ENCODE peak calls at places on chromosomes 5 and 9, in seven cellular contexts. One of them, this sample, is unnamed.

GRCh38 chr9:114112778-114113585 is 13.9 kb upstream of the KIF12 start:
- DNase-seq in fibroblast of pulmonary artery: peak
- DNase-seq in astrocyte of the spinal cord: peak
- DNase-seq in cardiac muscle cell: no peak
- DNase-seq in upper lobe of left lung: peak
- DNase-seq in AG09309: no peak
- DNase-seq in foreskin fibroblast: peak
- DNase-seq in this sample: peak

GRCh38 chr5:136375920-136376319 is 10.6 kb upstream of the TRPC7 start:
- DNase-seq in upper lobe of left lung: no peak
- DNase-seq in astrocyte of the spinal cord: no peak
- DNase-seq in foreskin fibroblast: no peak
- DNase-seq in cardiac muscle cell: no peak
- DNase-seq in fibroblast of pulmonary artery: no peak
- DNase-seq in AG09309: no peak
- DNase-seq in this sample: no peak

GRCh38 chr9:114025196-114025753 is 52.8 kb downstream of the AMBP start:
- DNase-seq in AG09309: no peak
- DNase-seq in upper lobe of left lung: no peak
- DNase-seq in astrocyte of the spinal cord: no peak
- DNase-seq in fibroblast of pulmonary artery: peak
- DNase-seq in foreskin fibroblast: no peak
- DNase-seq in cardiac muscle cell: no peak
- DNase-seq in this sample: no peak

GRCh38 chr5:42840279-42840678 is 28.6 kb upstream of the SELENOP start:
- DNase-seq in fibroblast of pulmonary artery: peak
- DNase-seq in foreskin fibroblast: peak
- DNase-seq in cardiac muscle cell: no peak
- DNase-seq in astrocyte of the spinal cord: peak
- DNase-seq in upper lobe of left lung: peak
- DNase-seq in AG09309: peak
- DNase-seq in this sample: peak

GRCh38 chr5:136036293-136036911 is 7.6 kb downstream of the TGFBI start:
- DNase-seq in upper lobe of left lung: no peak
- DNase-seq in cardiac muscle cell: no peak
- DNase-seq in AG09309: no peak
- DNase-seq in foreskin fibroblast: no peak
- DNase-seq in astrocyte of the spinal cord: no peak
- DNase-seq in fibroblast of pulmonary artery: no peak
- DNase-seq in this sample: no peak

GRCh38 chr9:100595391-100596199 is 17.7 kb downstream of the CAVIN4 start:
- DNase-seq in cardiac muscle cell: peak
- DNase-seq in fibroblast of pulmonary artery: peak
- DNase-seq in foreskin fibroblast: peak
- DNase-seq in astrocyte of the spinal cord: peak
- DNase-seq in upper lobe of left lung: no peak
- DNase-seq in AG09309: no peak
- DNase-seq in this sample: peak

GRCh38 chr5:33840927-33841547 is 50.8 kb downstream of the ADAMTS12 start:
- DNase-seq in AG09309: no peak
- DNase-seq in astrocyte of the spinal cord: no peak
- DNase-seq in fibroblast of pulmonary artery: no peak
- DNase-seq in foreskin fibroblast: no peak
- DNase-seq in upper lobe of left lung: no peak
- DNase-seq in cardiac muscle cell: no peak
- DNase-seq in this sample: no peak

GRCh38 chr5:113201715-113202114 is 225.1 kb downstream of the DCP2 start:
- DNase-seq in fibroblast of pulmonary artery: no peak
- DNase-seq in AG09309: no peak
- DNase-seq in foreskin fibroblast: no peak
- DNase-seq in cardiac muscle cell: no peak
- DNase-seq in astrocyte of the spinal cord: no peak
- DNase-seq in upper lobe of left lung: no peak
- DNase-seq in this sample: peak

GRCh38 chr9:81574399-81574798 is 114.9 kb downstream of the TLE1 start:
- DNase-seq in fibroblast of pulmonary artery: no peak
- DNase-seq in upper lobe of left lung: no peak
- DNase-seq in AG09309: peak
- DNase-seq in cardiac muscle cell: no peak
- DNase-seq in astrocyte of the spinal cord: peak
- DNase-seq in foreskin fibroblast: peak
- DNase-seq in this sample: peak

GRCh38 chr5:174775071-174775470 is 50.7 kb downstream of the MSX2 start:
- DNase-seq in upper lobe of left lung: no peak
- DNase-seq in astrocyte of the spinal cord: no peak
- DNase-seq in foreskin fibroblast: no peak
- DNase-seq in fibroblast of pulmonary artery: no peak
- DNase-seq in cardiac muscle cell: no peak
- DNase-seq in AG09309: no peak
- DNase-seq in this sample: no peak

GRCh38 chr9:113567361-113568080 is 104.0 kb downstream of the RGS3 start:
- DNase-seq in upper lobe of left lung: no peak
- DNase-seq in fibroblast of pulmonary artery: no peak
- DNase-seq in foreskin fibroblast: no peak
- DNase-seq in astrocyte of the spinal cord: no peak
- DNase-seq in AG09309: no peak
- DNase-seq in cardiac muscle cell: no peak
- DNase-seq in this sample: no peak

GRCh38 chr5:155699385-155699784 is 627.6 kb upstream of the SGCD start:
- DNase-seq in upper lobe of left lung: no peak
- DNase-seq in astrocyte of the spinal cord: no peak
- DNase-seq in foreskin fibroblast: no peak
- DNase-seq in AG09309: no peak
- DNase-seq in fibroblast of pulmonary artery: no peak
- DNase-seq in cardiac muscle cell: peak
- DNase-seq in this sample: no peak

DNA sequence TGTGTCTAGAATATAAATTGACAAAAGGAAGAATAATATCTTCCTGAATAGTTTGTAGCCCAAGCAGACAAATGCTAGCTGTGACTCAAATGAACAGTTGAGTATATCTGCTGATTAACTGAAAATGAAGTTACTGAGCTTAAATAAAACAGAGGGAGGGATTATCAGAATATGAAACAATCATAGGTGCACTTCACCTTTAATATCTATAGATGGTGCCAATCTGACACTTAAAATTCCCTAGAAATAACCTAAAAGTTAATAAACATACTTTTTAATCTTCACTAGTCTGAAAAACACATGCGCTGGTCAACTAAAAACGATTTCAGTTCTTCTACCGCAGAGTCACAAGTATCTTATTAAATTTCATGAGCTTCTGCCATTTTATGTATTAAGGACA is 280.8 kb upstream of the RASA1 start:
- DNase-seq in fibroblast of pulmonary artery: no peak
- DNase-seq in foreskin fibroblast: no peak
- DNase-seq in upper lobe of left lung: no peak
- DNase-seq in AG09309: no peak
- DNase-seq in cardiac muscle cell: no peak
- DNase-seq in astrocyte of the spinal cord: no peak
- DNase-seq in this sample: no peak
- TF ChIP-seq CTCF in fibroblast of pulmonary artery: no peak
- TF ChIP-seq CTCF in foreskin fibroblast: no peak
- TF ChIP-seq CTCF in upper lobe of left lung: no peak
- TF ChIP-seq CTCF in AG09309: no peak
- TF ChIP-seq CTCF in cardiac muscle cell: no peak
- TF ChIP-seq CTCF in astrocyte of the spinal cord: no peak
- TF ChIP-seq CTCF in this sample: no peak

GRCh38 chr9:128274245-128274644 is 1.6 kb downstream of the GOLGA2 start:
- DNase-seq in foreskin fibroblast: no peak
- DNase-seq in AG09309: no peak
- DNase-seq in fibroblast of pulmonary artery: no peak
- DNase-seq in astrocyte of the spinal cord: no peak
- DNase-seq in upper lobe of left lung: no peak
- DNase-seq in cardiac muscle cell: no peak
- DNase-seq in this sample: no peak
- H3K4me3 ChIP-seq in foreskin fibroblast: peak
- H3K4me3 ChIP-seq in AG09309: peak
- H3K4me3 ChIP-seq in fibroblast of pulmonary artery: peak
- H3K4me3 ChIP-seq in astrocyte of the spinal cord: peak
- H3K4me3 ChIP-seq in upper lobe of left lung: peak
- H3K4me3 ChIP-seq in cardiac muscle cell: no peak
- H3K4me3 ChIP-seq in this sample: peak

GRCh38 chr9:127452481-127453092 is 1.3 kb downstream of the LRSAM1 start:
- DNase-seq in foreskin fibroblast: peak
- DNase-seq in fibroblast of pulmonary artery: peak
- DNase-seq in cardiac muscle cell: peak
- DNase-seq in astrocyte of the spinal cord: peak
- DNase-seq in AG09309: no peak
- DNase-seq in upper lobe of left lung: no peak
- DNase-seq in this sample: peak

GRCh38 chr9:127451681-127452480 is 571 bp downstream of the LRSAM1 start:
- DNase-seq in cardiac muscle cell: peak
- DNase-seq in foreskin fibroblast: peak
- DNase-seq in astrocyte of the spinal cord: peak
- DNase-seq in upper lobe of left lung: peak
- DNase-seq in fibroblast of pulmonary artery: peak
- DNase-seq in AG09309: no peak
- DNase-seq in this sample: no peak

GRCh38 chr9:127449332-127449966 is 1.8 kb downstream of the RPL12 start:
- DNase-seq in upper lobe of left lung: no peak
- DNase-seq in astrocyte of the spinal cord: peak
- DNase-seq in AG09309: no peak
- DNase-seq in cardiac muscle cell: peak
- DNase-seq in fibroblast of pulmonary artery: no peak
- DNase-seq in foreskin fibroblast: peak
- DNase-seq in this sample: no peak

GRCh38 chr9:127450170-127450830 is 906 bp downstream of the RPL12 start:
- DNase-seq in foreskin fibroblast: peak
- DNase-seq in fibroblast of pulmonary artery: peak
- DNase-seq in cardiac muscle cell: peak
- DNase-seq in astrocyte of the spinal cord: peak
- DNase-seq in upper lobe of left lung: no peak
- DNase-seq in AG09309: no peak
- DNase-seq in this sample: peak

GRCh38 chr9:127450831-127451680 is at the start of the genes LRSAM1 and RPL12:
- DNase-seq in upper lobe of left lung: peak
- DNase-seq in fibroblast of pulmonary artery: peak
- DNase-seq in foreskin fibroblast: peak
- DNase-seq in cardiac muscle cell: peak
- DNase-seq in AG09309: peak
- DNase-seq in astrocyte of the spinal cord: peak
- DNase-seq in this sample: peak
- TF ChIP-seq CTCF in upper lobe of left lung: peak
- TF ChIP-seq CTCF in fibroblast of pulmonary artery: no peak
- TF ChIP-seq CTCF in foreskin fibroblast: no peak
- TF ChIP-seq CTCF in cardiac muscle cell: no peak
- TF ChIP-seq CTCF in AG09309: peak
- TF ChIP-seq CTCF in astrocyte of the spinal cord: no peak
- TF ChIP-seq CTCF in this sample: peak

DNA sequence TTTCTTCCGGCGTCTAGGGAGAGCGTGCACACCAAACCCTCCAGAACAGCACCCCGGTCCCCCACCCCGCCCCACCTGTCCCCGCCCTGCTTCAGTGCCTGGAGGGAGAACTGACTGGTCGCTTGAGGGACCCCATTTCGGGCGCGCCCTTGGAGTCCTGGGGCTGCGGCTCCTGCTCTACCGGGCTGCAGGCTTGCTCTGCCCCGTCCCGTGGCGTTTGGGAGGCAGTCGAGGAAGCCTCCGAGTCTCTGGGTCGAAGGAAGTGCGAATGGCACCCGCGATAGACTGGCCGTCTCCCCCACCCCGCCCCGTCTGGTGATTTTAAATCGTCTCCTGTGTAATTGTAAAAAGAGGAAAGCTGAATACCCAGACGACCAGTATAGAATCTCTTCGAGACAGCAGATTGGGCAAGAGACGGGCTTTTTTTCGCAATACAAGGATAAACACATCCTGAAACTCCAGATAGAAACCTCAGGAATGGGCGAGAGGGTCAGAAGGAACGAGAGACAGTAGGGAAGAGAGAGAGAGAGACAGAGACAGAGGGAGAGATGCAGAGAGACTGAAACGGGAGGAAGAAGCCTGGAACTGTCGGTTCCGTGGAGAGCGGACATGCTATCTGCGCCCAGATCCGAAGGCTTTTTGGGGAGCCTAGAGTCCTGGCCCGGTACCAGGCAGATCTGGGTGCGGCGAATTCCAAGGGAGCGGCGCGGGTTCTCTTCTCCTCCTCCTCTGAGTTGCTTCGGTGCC is 9.9 kb downstream of the PRDM6 start:
- DNase-seq in upper lobe of left lung: peak
- DNase-seq in AG09309: no peak
- DNase-seq in cardiac muscle cell: no peak
- DNase-seq in astrocyte of the spinal cord: no peak
- DNase-seq in foreskin fibroblast: peak
- DNase-seq in fibroblast of pulmonary artery: peak
- DNase-seq in this sample: no peak
- H3K4me3 ChIP-seq in upper lobe of left lung: peak
- H3K4me3 ChIP-seq in AG09309: peak
- H3K4me3 ChIP-seq in cardiac muscle cell: peak
- H3K4me3 ChIP-seq in astrocyte of the spinal cord: no peak
- H3K4me3 ChIP-seq in foreskin fibroblast: peak
- H3K4me3 ChIP-seq in fibroblast of pulmonary artery: peak
- H3K4me3 ChIP-seq in this sample: no peak

GRCh38 chr9:88798476-88798875 is 192.8 kb upstream of the S1PR3 start:
- DNase-seq in AG09309: no peak
- DNase-seq in upper lobe of left lung: no peak
- DNase-seq in foreskin fibroblast: no peak
- DNase-seq in fibroblast of pulmonary artery: no peak
- DNase-seq in cardiac muscle cell: no peak
- DNase-seq in astrocyte of the spinal cord: no peak
- DNase-seq in this sample: no peak
- TF ChIP-seq CTCF in AG09309: no peak
- TF ChIP-seq CTCF in upper lobe of left lung: no peak
- TF ChIP-seq CTCF in foreskin fibroblast: no peak
- TF ChIP-seq CTCF in fibroblast of pulmonary artery: no peak
- TF ChIP-seq CTCF in cardiac muscle cell: no peak
- TF ChIP-seq CTCF in astrocyte of the spinal cord: no peak
- TF ChIP-seq CTCF in this sample: no peak

DNA sequence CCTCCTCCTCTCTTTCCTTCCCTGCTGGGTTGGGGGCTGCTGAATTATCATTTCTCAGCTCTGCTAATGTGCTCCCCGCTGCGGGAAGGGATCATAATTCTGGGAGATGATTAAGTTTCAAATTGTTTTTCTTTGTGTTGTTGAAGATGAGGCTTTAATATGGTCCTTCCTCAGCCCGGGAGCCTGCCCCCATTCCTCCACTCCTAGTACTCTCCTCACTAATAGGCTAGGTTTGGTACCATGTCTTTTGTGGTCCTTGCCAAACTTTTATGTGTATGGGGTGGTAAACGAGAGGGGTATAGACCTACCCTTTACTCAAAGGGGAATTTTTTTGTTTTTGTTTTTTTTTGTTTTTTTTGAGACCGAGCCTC is 5.7 kb upstream of the PCDH1 start:
- DNase-seq in AG09309: no peak
- DNase-seq in fibroblast of pulmonary artery: no peak
- DNase-seq in foreskin fibroblast: no peak
- DNase-seq in astrocyte of the spinal cord: no peak
- DNase-seq in cardiac muscle cell: no peak
- DNase-seq in upper lobe of left lung: no peak
- DNase-seq in this sample: no peak
- H3K4me3 ChIP-seq in AG09309: no peak
- H3K4me3 ChIP-seq in fibroblast of pulmonary artery: no peak
- H3K4me3 ChIP-seq in foreskin fibroblast: no peak
- H3K4me3 ChIP-seq in astrocyte of the spinal cord: no peak
- H3K4me3 ChIP-seq in cardiac muscle cell: no peak
- H3K4me3 ChIP-seq in upper lobe of left lung: no peak
- H3K4me3 ChIP-seq in this sample: no peak

This sample was measured in AG10803.